ENCODE peak calls at places on chromosomes 11 and 22, in five cellular contexts. One of them, this sample, is unnamed.

GRCh38 chr22:46931414-46931813 is 169.0 kb downstream of the TBC1D22A start:
- DNase-seq in fibroblast of mammary gland: peak
- DNase-seq in hepatocyte: peak
- DNase-seq in activated CD4-positive, CD25-positive, alpha-beta regulatory T cell: no peak
- DNase-seq in NCI-H2081: no peak
- DNase-seq in this sample: peak

GRCh38 chr22:40396882-40397281 is 26.5 kb downstream of the SGSM3 start:
- DNase-seq in fibroblast of mammary gland: peak
- DNase-seq in activated CD4-positive, CD25-positive, alpha-beta regulatory T cell: no peak
- DNase-seq in NCI-H2081: peak
- DNase-seq in hepatocyte: peak
- DNase-seq in this sample: peak

GRCh38 chr22:48923909-48924475 is 903.7 kb downstream of the BRD1 start:
- DNase-seq in activated CD4-positive, CD25-positive, alpha-beta regulatory T cell: no peak
- DNase-seq in fibroblast of mammary gland: no peak
- DNase-seq in NCI-H2081: no peak
- DNase-seq in hepatocyte: no peak
- DNase-seq in this sample: no peak

GRCh38 chr11:72869845-72870244 is 55.6 kb downstream of the ATG16L2 start:
- DNase-seq in NCI-H2081: no peak
- DNase-seq in hepatocyte: no peak
- DNase-seq in activated CD4-positive, CD25-positive, alpha-beta regulatory T cell: no peak
- DNase-seq in fibroblast of mammary gland: no peak
- DNase-seq in this sample: no peak

GRCh38 chr11:10351768-10352641 is 47.1 kb downstream of the ADM start:
- DNase-seq in NCI-H2081: peak
- DNase-seq in fibroblast of mammary gland: peak
- DNase-seq in hepatocyte: peak
- DNase-seq in activated CD4-positive, CD25-positive, alpha-beta regulatory T cell: no peak
- DNase-seq in this sample: peak

GRCh38 chr11:17986007-17986710 is 26.7 kb downstream of the SERGEF start:
- DNase-seq in hepatocyte: peak
- DNase-seq in activated CD4-positive, CD25-positive, alpha-beta regulatory T cell: no peak
- DNase-seq in NCI-H2081: no peak
- DNase-seq in fibroblast of mammary gland: peak
- DNase-seq in this sample: no peak

GRCh38 chr22:42643632-42644421 is 3.4 kb upstream of the ATP5MGL start:
- DNase-seq in NCI-H2081: no peak
- DNase-seq in activated CD4-positive, CD25-positive, alpha-beta regulatory T cell: no peak
- DNase-seq in fibroblast of mammary gland: no peak
- DNase-seq in hepatocyte: peak
- DNase-seq in this sample: no peak

GRCh38 chr11:94445641-94446040 is 44.4 kb upstream of the GPR83 start:
- DNase-seq in NCI-H2081: no peak
- DNase-seq in fibroblast of mammary gland: no peak
- DNase-seq in activated CD4-positive, CD25-positive, alpha-beta regulatory T cell: no peak
- DNase-seq in hepatocyte: no peak
- DNase-seq in this sample: no peak

GRCh38 chr11:20310137-20310536 is 53.4 kb upstream of the HTATIP2 start:
- DNase-seq in fibroblast of mammary gland: no peak
- DNase-seq in NCI-H2081: peak
- DNase-seq in hepatocyte: no peak
- DNase-seq in activated CD4-positive, CD25-positive, alpha-beta regulatory T cell: no peak
- DNase-seq in this sample: no peak

GRCh38 chr22:33535937-33536875 is 384.1 kb downstream of the LARGE1 start:
- DNase-seq in hepatocyte: no peak
- DNase-seq in NCI-H2081: no peak
- DNase-seq in fibroblast of mammary gland: no peak
- DNase-seq in activated CD4-positive, CD25-positive, alpha-beta regulatory T cell: no peak
- DNase-seq in this sample: no peak

GRCh38 chr11:120062561-120062930 is 75.4 kb downstream of the TRIM29 start:
- DNase-seq in hepatocyte: no peak
- DNase-seq in NCI-H2081: no peak
- DNase-seq in activated CD4-positive, CD25-positive, alpha-beta regulatory T cell: no peak
- DNase-seq in fibroblast of mammary gland: no peak
- DNase-seq in this sample: no peak

GRCh38 chr22:40213478-40213877 is 35.8 kb downstream of the TNRC6B start:
- DNase-seq in fibroblast of mammary gland: no peak
- DNase-seq in activated CD4-positive, CD25-positive, alpha-beta regulatory T cell: no peak
- DNase-seq in hepatocyte: no peak
- DNase-seq in NCI-H2081: peak
- DNase-seq in this sample: no peak

GRCh38 chr11:44785856-44786606 is 59.3 kb downstream of the TSPAN18 start:
- DNase-seq in hepatocyte: no peak
- DNase-seq in activated CD4-positive, CD25-positive, alpha-beta regulatory T cell: no peak
- DNase-seq in NCI-H2081: no peak
- DNase-seq in fibroblast of mammary gland: no peak
- DNase-seq in this sample: no peak

GRCh38 chr22:39087098-39087497 is 9.9 kb upstream of the APOBEC3H start:
- DNase-seq in activated CD4-positive, CD25-positive, alpha-beta regulatory T cell: no peak
- DNase-seq in hepatocyte: no peak
- DNase-seq in fibroblast of mammary gland: no peak
- DNase-seq in NCI-H2081: no peak
- DNase-seq in this sample: no peak

GRCh38 chr22:26169312-26170111 is at the start of gene SEZ6L:
- DNase-seq in fibroblast of mammary gland: no peak
- DNase-seq in hepatocyte: peak
- DNase-seq in NCI-H2081: peak
- DNase-seq in activated CD4-positive, CD25-positive, alpha-beta regulatory T cell: no peak
- DNase-seq in this sample: no peak

GRCh38 chr11:120547871-120548681 is 36.5 kb downstream of the GRIK4 start:
- DNase-seq in activated CD4-positive, CD25-positive, alpha-beta regulatory T cell: no peak
- DNase-seq in NCI-H2081: peak
- DNase-seq in hepatocyte: peak
- DNase-seq in fibroblast of mammary gland: peak
- DNase-seq in this sample: peak

GRCh38 chr11:104003491-104003890 is 32.9 kb upstream of the DDI1 start:
- DNase-seq in hepatocyte: no peak
- DNase-seq in activated CD4-positive, CD25-positive, alpha-beta regulatory T cell: no peak
- DNase-seq in NCI-H2081: no peak
- DNase-seq in fibroblast of mammary gland: peak
- DNase-seq in this sample: no peak

GRCh38 chr22:40345271-40345670 is 1.0 kb upstream of the ADSL start:
- DNase-seq in NCI-H2081: no peak
- DNase-seq in activated CD4-positive, CD25-positive, alpha-beta regulatory T cell: no peak
- DNase-seq in hepatocyte: peak
- DNase-seq in fibroblast of mammary gland: peak
- DNase-seq in this sample: peak

GRCh38 chr11:76856111-76856510 is 4.6 kb upstream of the ACER3 start:
- DNase-seq in NCI-H2081: no peak
- DNase-seq in hepatocyte: no peak
- DNase-seq in fibroblast of mammary gland: peak
- DNase-seq in activated CD4-positive, CD25-positive, alpha-beta regulatory T cell: no peak
- DNase-seq in this sample: no peak

GRCh38 chr22:40190501-40190900 is 12.8 kb downstream of the TNRC6B start:
- DNase-seq in hepatocyte: peak
- DNase-seq in NCI-H2081: no peak
- DNase-seq in activated CD4-positive, CD25-positive, alpha-beta regulatory T cell: no peak
- DNase-seq in fibroblast of mammary gland: no peak
- DNase-seq in this sample: peak

GRCh38 chr11:40722179-40722795 is 737.2 kb downstream of the LRRC4C start:
- DNase-seq in fibroblast of mammary gland: peak
- DNase-seq in activated CD4-positive, CD25-positive, alpha-beta regulatory T cell: no peak
- DNase-seq in hepatocyte: peak
- DNase-seq in NCI-H2081: no peak
- DNase-seq in this sample: peak